ENCODE peak calls at places on chromosomes 6 and 20, in seven cellular contexts. One of them, this sample, is unnamed.
A peak's percentile ranks its signal among the peaks of the same experiment; 100 is the strongest.

GRCh38 chr6:44238687-44239350 is 8.1 kb upstream of the HSP90AB1 start:
- ATAC-seq in activated naive CD8-positive, alpha-beta T cell treated with anti-CD3 and anti-CD28 coated beads, Interleukin-2, amount 50 U/mL, for 24 hours: no peak
- ATAC-seq in foreskin keratinocyte: peak; percentile 51
- ATAC-seq in T-cell: no peak
- ATAC-seq in CD8-positive, alpha-beta T cell: no peak
- ATAC-seq in right lobe of liver: no peak
- ATAC-seq in activated T-cell treated with anti-CD3 and anti-CD28 coated beads, Interleukin-2, amount 50 U/mL, for 72 hours: no peak
- ATAC-seq in this sample: no peak

GRCh38 chr6:146856296-146856695 is 257.5 kb downstream of the ADGB start:
- ATAC-seq in activated naive CD8-positive, alpha-beta T cell treated with anti-CD3 and anti-CD28 coated beads, Interleukin-2, amount 50 U/mL, for 24 hours: peak; percentile 50
- ATAC-seq in foreskin keratinocyte: no peak
- ATAC-seq in T-cell: no peak
- ATAC-seq in CD8-positive, alpha-beta T cell: no peak
- ATAC-seq in right lobe of liver: no peak
- ATAC-seq in activated T-cell treated with anti-CD3 and anti-CD28 coated beads, Interleukin-2, amount 50 U/mL, for 72 hours: peak; percentile 73
- ATAC-seq in this sample: no peak

GRCh38 chr6:44000164-44000842 is 126.9 kb downstream of the MRPL14 start:
- ATAC-seq in activated naive CD8-positive, alpha-beta T cell treated with anti-CD3 and anti-CD28 coated beads, Interleukin-2, amount 50 U/mL, for 24 hours: peak; percentile 72
- ATAC-seq in foreskin keratinocyte: peak; percentile 14
- ATAC-seq in T-cell: no peak
- ATAC-seq in CD8-positive, alpha-beta T cell: peak; percentile 19
- ATAC-seq in right lobe of liver: no peak
- ATAC-seq in activated T-cell treated with anti-CD3 and anti-CD28 coated beads, Interleukin-2, amount 50 U/mL, for 72 hours: peak; percentile 33
- ATAC-seq in this sample: peak; percentile 21

GRCh38 chr6:159062564-159062945 is 17.8 kb upstream of the TAGAP start:
- ATAC-seq in activated naive CD8-positive, alpha-beta T cell treated with anti-CD3 and anti-CD28 coated beads, Interleukin-2, amount 50 U/mL, for 24 hours: peak; percentile 72
- ATAC-seq in foreskin keratinocyte: no peak
- ATAC-seq in T-cell: peak; percentile 94
- ATAC-seq in CD8-positive, alpha-beta T cell: peak; percentile 90
- ATAC-seq in right lobe of liver: peak; percentile 18
- ATAC-seq in activated T-cell treated with anti-CD3 and anti-CD28 coated beads, Interleukin-2, amount 50 U/mL, for 72 hours: peak; percentile 80
- ATAC-seq in this sample: peak; percentile 27

GRCh38 chr6:16392010-16392409 is 153.6 kb downstream of the GMPR start:
- ATAC-seq in activated naive CD8-positive, alpha-beta T cell treated with anti-CD3 and anti-CD28 coated beads, Interleukin-2, amount 50 U/mL, for 24 hours: no peak
- ATAC-seq in foreskin keratinocyte: no peak
- ATAC-seq in T-cell: no peak
- ATAC-seq in CD8-positive, alpha-beta T cell: no peak
- ATAC-seq in right lobe of liver: peak; percentile 77
- ATAC-seq in activated T-cell treated with anti-CD3 and anti-CD28 coated beads, Interleukin-2, amount 50 U/mL, for 72 hours: no peak
- ATAC-seq in this sample: no peak

GRCh38 chr6:31581511-31582229 is 554 bp downstream of the LTB start:
- ATAC-seq in activated naive CD8-positive, alpha-beta T cell treated with anti-CD3 and anti-CD28 coated beads, Interleukin-2, amount 50 U/mL, for 24 hours: no peak
- ATAC-seq in foreskin keratinocyte: no peak
- ATAC-seq in T-cell: peak; percentile 1
- ATAC-seq in CD8-positive, alpha-beta T cell: no peak
- ATAC-seq in right lobe of liver: peak; percentile 43
- ATAC-seq in activated T-cell treated with anti-CD3 and anti-CD28 coated beads, Interleukin-2, amount 50 U/mL, for 72 hours: no peak
- ATAC-seq in this sample: no peak

GRCh38 chr6:116536216-116536621 is 9.3 kb downstream of the TRAPPC3L start:
- ATAC-seq in activated naive CD8-positive, alpha-beta T cell treated with anti-CD3 and anti-CD28 coated beads, Interleukin-2, amount 50 U/mL, for 24 hours: no peak
- ATAC-seq in foreskin keratinocyte: peak; percentile 83
- ATAC-seq in T-cell: peak; percentile 43
- ATAC-seq in CD8-positive, alpha-beta T cell: peak; percentile 35
- ATAC-seq in right lobe of liver: peak; percentile 83
- ATAC-seq in activated T-cell treated with anti-CD3 and anti-CD28 coated beads, Interleukin-2, amount 50 U/mL, for 72 hours: peak; percentile 60
- ATAC-seq in this sample: peak; percentile 65

GRCh38 chr6:40359808-40360207 is 227.4 kb downstream of the LRFN2 start:
- ATAC-seq in activated naive CD8-positive, alpha-beta T cell treated with anti-CD3 and anti-CD28 coated beads, Interleukin-2, amount 50 U/mL, for 24 hours: no peak
- ATAC-seq in foreskin keratinocyte: no peak
- ATAC-seq in T-cell: no peak
- ATAC-seq in CD8-positive, alpha-beta T cell: no peak
- ATAC-seq in right lobe of liver: no peak
- ATAC-seq in activated T-cell treated with anti-CD3 and anti-CD28 coated beads, Interleukin-2, amount 50 U/mL, for 72 hours: no peak
- ATAC-seq in this sample: no peak

GRCh38 chr20:63138855-63139341 is 77.0 kb downstream of the YTHDF1 start:
- ATAC-seq in activated naive CD8-positive, alpha-beta T cell treated with anti-CD3 and anti-CD28 coated beads, Interleukin-2, amount 50 U/mL, for 24 hours: no peak
- ATAC-seq in foreskin keratinocyte: no peak
- ATAC-seq in T-cell: no peak
- ATAC-seq in CD8-positive, alpha-beta T cell: no peak
- ATAC-seq in right lobe of liver: no peak
- ATAC-seq in activated T-cell treated with anti-CD3 and anti-CD28 coated beads, Interleukin-2, amount 50 U/mL, for 72 hours: no peak
- ATAC-seq in this sample: no peak